ENCODE peak calls at places on chromosomes 6 and 20, in six cellular contexts. Y is ovary, N is A549, W is endothelial cell of umbilical vein, H is left ventricle myocardium inferior, U is PC-9. Z is an unnamed sample.

GRCh38 chr6:44655368-44656342 is 268.1 kb downstream of the CDC5L start:
- DNase-seq in Y (peak; percentile 71), H (peak; percentile 66), N (peak; percentile 25), U (peak; percentile 79), W (peak; percentile 52), Z (peak; percentile 70)

GRCh38 chr6:113664909-113665308 is 192.2 kb upstream of the MARCKS start:
- DNase-seq in W (no peak), U (no peak), Y (no peak), N (no peak), H (no peak), Z (no peak)

GRCh38 chr6:111628117-111628866 is 22.6 kb upstream of the TRAF3IP2 start:
- DNase-seq in H (no peak), N (no peak), U (no peak), W (no peak), Y (no peak), Z (no peak)

GRCh38 chr6:143545165-143545564 is 33.6 kb upstream of the FUCA2 start:
- DNase-seq in W (no peak), H (no peak), N (no peak), Y (no peak), U (no peak), Z (no peak)

GRCh38 chr6:947235-947934 is 254.4 kb upstream of the EXOC2 start:
- DNase-seq in N (no peak), H (no peak), W (no peak), U (no peak), Y (no peak), Z (no peak)

GRCh38 chr20:57655812-57656161 is 35.6 kb upstream of the ZBP1 start:
- DNase-seq in U (no peak), N (no peak), H (no peak), W (no peak), Y (no peak), Z (peak; percentile 26)

GRCh38 chr20:40390654-40391053 is 298.4 kb downstream of the MAFB start:
- DNase-seq in H (no peak), U (no peak), W (no peak), Y (no peak), N (no peak), Z (no peak)

GRCh38 chr6:106894978-106895702 is 79.4 kb downstream of the CD24 start:
- DNase-seq in Y (no peak), H (no peak), U (peak; percentile 68), N (no peak), W (peak; percentile 13), Z (no peak)

GRCh38 chr6:137341721-137342195 is 122.6 kb upstream of the IFNGR1 start:
- DNase-seq in N (peak; percentile 65), U (peak; percentile 32), H (peak; percentile 25), W (no peak), Y (no peak), Z (no peak)

GRCh38 chr6:10613693-10614092 is 80.7 kb downstream of the C6orf52 start:
- DNase-seq in Y (no peak), N (no peak), U (no peak), W (no peak), H (no peak), Z (no peak)

GRCh38 chr20:17735206-17735804 is 35.5 kb downstream of the BANF2 start:
- DNase-seq in H (no peak), Y (no peak), U (no peak), N (no peak), W (peak; percentile 45), Z (no peak)

GRCh38 chr6:40098774-40099173 is 164.5 kb upstream of the MOCS1 start:
- DNase-seq in W (no peak), U (no peak), Y (no peak), N (no peak), H (no peak), Z (no peak)
- H3K9me3 ChIP-seq in W (peaks cover 1% of the 10 kb centered on the region), U (no peaks in the 10 kb centered on the region), Y (no peaks in the 10 kb centered on the region), N (no peaks in the 10 kb centered on the region), H (no peaks in the 10 kb centered on the region), Z (no peaks in the 10 kb centered on the region)

GRCh38 chr6:4105980-4106536 is 27.1 kb upstream of the FAM217A start:
- DNase-seq in W (no peak), H (no peak), U (no peak), Y (no peak), N (no peak), Z (no peak)
- H3K4me1 ChIP-seq in W (peaks cover 8% of the 10 kb centered on the region), H (peaks cover 19% of the 10 kb centered on the region), U (peaks cover 6% of the 10 kb centered on the region), Y (no peaks in the 10 kb centered on the region), N (peaks cover 7% of the 10 kb centered on the region), Z (peaks cover 7% of the 10 kb centered on the region)

DNA sequence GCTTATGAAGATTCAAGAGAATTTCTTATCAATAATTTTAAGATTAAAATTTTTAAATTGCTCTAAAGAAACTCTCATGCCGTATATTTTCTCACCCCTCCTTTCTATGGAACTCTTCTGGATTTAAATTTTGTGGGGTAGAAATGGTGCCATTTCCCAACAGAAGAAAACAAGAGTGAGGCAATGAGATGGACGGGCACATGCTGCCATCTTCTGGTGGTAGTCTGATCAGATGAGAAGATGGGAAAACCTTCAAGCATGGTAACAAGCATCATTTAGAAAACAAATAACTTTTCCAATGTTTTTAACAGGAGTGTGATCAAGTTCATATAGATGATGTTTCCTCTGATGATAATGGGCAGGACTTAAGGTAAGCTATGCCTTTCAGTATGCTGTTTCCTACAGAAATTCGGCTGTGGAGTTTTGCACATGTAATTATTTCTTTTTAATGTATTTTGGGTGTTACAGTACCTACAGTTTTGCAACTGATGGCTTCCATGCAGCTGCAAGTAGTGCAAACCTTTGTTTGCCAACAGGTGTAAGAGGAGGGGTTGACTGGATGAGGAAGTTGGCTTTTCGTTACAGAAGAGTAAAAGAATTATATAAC is 271.4 kb downstream of the EYA4 start:
- DNase-seq in U (no peak), N (peak; percentile 7), W (peak; percentile 60), Y (peak; percentile 45), H (no peak), Z (no peak)
- TF ChIP-seq CTCF in U (peak; percentile 93), N (peak; percentile 65), W (peak; percentile 21), Y (peak; percentile 26), H (peak; percentile 71), Z (peak; percentile 57)

GRCh38 chr20:56268536-56268935 is 20.0 kb downstream of the MC3R start:
- DNase-seq in Y (no peak), N (no peak), H (no peak), U (no peak), W (no peak), Z (no peak)
- H3K9me3 ChIP-seq in Y (no peaks in the 10 kb centered on the region), N (no peaks in the 10 kb centered on the region), H (no peaks in the 10 kb centered on the region), U (no peaks in the 10 kb centered on the region), W (no peaks in the 10 kb centered on the region), Z (peaks cover 2% of the 10 kb centered on the region)

DNA sequence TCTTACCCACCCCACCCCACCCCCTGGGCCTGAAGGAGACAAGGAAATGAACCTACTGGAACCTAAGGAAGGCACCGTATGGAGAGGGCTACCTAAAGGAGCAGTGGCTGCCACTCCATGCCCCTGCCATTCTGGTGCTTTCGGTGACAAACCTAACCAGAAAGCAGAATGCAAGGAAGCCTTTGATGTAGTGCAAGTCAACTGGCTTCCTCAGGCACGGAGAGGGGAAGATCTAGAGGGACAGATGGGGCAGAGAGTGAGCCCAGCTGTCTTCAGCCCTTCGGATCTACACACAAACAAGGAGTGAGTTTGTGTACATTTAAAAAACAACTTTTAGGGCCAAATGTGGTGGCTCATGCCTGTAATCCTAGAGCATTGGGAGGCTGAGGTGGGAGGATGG is 39.5 kb downstream of the PPP1R16B start:
- DNase-seq in U (no peak), H (no peak), Y (no peak), W (no peak), N (no peak), Z (no peak)
- H3K4me1 ChIP-seq in U (no peaks in the 10 kb centered on the region), H (peaks cover 23% of the 10 kb centered on the region), Y (no peaks in the 10 kb centered on the region), W (peaks cover 10% of the 10 kb centered on the region), N (no peaks in the 10 kb centered on the region), Z (no peaks in the 10 kb centered on the region)

Z was measured in Caco-2.